ENCODE peak calls at places on chromosome 21, in seven cellular contexts. K is HFF-Myc, Y is fibroblast of lung, E is GM06990, S is pancreas, V is adrenal gland, L is A549. I is an unnamed sample.
A peak's percentile ranks its signal among the peaks of the same experiment; 100 is the strongest.

GRCh38 chr21:36663033-36663855 is 35.7 kb upstream of the SIM2 start:
- DNase-seq in K (no peak), Y (no peak), E (no peak), S (no peak), V (no peak), L (no peak), I (no peak)

GRCh38 chr21:27476696-27477095 is 509.8 kb upstream of the ADAMTS5 start:
- DNase-seq in K (no peak), Y (peak; percentile 11), E (no peak), S (no peak), V (no peak), L (no peak), I (no peak)

GRCh38 chr21:27339902-27340301 is 373.0 kb upstream of the ADAMTS5 start:
- DNase-seq in K (no peak), Y (no peak), E (no peak), S (no peak), V (no peak), L (no peak), I (no peak)

GRCh38 chr21:27475363-27475955 is 508.6 kb upstream of the ADAMTS5 start:
- DNase-seq in K (no peak), Y (peak; percentile 13), E (no peak), S (no peak), V (no peak), L (no peak), I (no peak)

GRCh38 chr21:34924767-34925425 is 124.2 kb downstream of the RUNX1 start:
- DNase-seq in K (no peak), Y (no peak), E (no peak), S (no peak), V (no peak), L (no peak), I (no peak)

GRCh38 chr21:42453301-42454220 is 42.5 kb downstream of the RSPH1 start:
- DNase-seq in K (no peak), Y (no peak), E (no peak), S (no peak), V (no peak), L (no peak), I (peak; percentile 24)

GRCh38 chr21:39874759-39875158 is 7.5 kb downstream of the PCP4 start:
- DNase-seq in K (no peak), Y (no peak), E (no peak), S (no peak), V (no peak), L (no peak), I (no peak)

GRCh38 chr21:42513151-42513984 is at the start of gene SLC37A1:
- DNase-seq in K (no peak), Y (peak; percentile 23), E (peak; percentile 57), S (no peak), V (no peak), L (peak; percentile 6), I (no peak)

GRCh38 chr21:17783816-17784598 is 35.1 kb downstream of the C21orf91 start:
- DNase-seq in K (no peak), Y (no peak), E (peak; percentile 78), S (no peak), V (no peak), L (no peak), I (no peak)

GRCh38 chr21:21165063-21165645 is 166.9 kb downstream of the NCAM2 start:
- DNase-seq in K (peak; percentile 59), Y (peak; percentile 99), E (no peak), S (no peak), V (no peak), L (no peak), I (no peak)
- TF ChIP-seq CTCF in K (no peak), Y (no peak), E (no peak), S (no peak), V (no peak), L (no peak), I (no peak)

GRCh38 chr21:43758132-43758619 is 17.9 kb downstream of the CSTB start:
- DNase-seq in K (no peak), Y (peak; percentile 51), E (no peak), S (no peak), V (no peak), L (no peak), I (no peak)
- H3K4me3 ChIP-seq in K (no peak overlapping the region), Y (no peak overlapping the region), E (no peak overlapping the region), S (no peak overlapping the region), V (no peak overlapping the region), L (no peak overlapping the region), I (no peak overlapping the region)

GRCh38 chr21:43640437-43640836 is 18.9 kb downstream of the HSF2BP start:
- DNase-seq in K (no peak), Y (no peak), E (no peak), S (no peak), V (no peak), L (no peak), I (no peak)
- TF ChIP-seq CTCF in K (no peak), Y (no peak), E (no peak), S (no peak), V (no peak), L (no peak), I (no peak)

DNA sequence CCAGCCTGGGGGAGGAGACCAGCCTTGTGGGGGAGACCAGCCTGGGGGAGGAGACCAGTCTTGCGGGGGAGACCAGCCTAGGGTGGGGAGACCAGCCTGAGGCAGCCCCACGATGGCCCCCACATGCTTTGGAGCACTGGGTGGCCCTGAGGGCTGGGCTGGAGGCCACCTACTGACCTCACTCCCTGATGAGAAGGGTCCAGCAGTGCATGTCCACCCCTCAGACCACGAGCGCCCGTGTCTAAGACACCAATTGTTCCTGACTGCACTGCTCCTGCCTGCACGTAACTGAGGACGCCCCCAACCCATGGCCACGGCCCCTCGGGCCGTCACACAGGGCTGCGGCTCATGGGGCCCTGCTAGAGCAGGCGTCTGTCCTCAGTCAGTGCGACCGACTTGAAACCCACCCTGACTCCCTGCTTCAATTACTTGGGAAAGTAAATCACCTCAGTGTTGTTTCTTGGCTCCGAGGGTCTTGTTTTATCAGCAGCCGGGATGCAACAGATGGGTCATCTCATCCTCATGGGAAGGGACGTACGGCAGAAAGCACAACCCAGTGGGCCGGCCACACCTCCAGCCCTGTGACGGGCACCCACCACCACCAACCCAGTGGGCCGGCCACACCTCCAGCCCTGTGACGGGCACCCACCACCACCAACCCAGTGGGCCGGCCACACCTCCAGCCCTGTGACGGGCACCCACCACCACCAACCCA is at the start of gene SPATC1L:
- DNase-seq in K (no peak), Y (peak; percentile 85), E (peak; percentile 85), S (peak; percentile 64), V (peak; percentile 61), L (no peak), I (peak; percentile 67)
- H3K4me3 ChIP-seq in K (peak within 1 kb of the TSS; percentile 95), Y (peak within 1 kb of the TSS; percentile 83), E (peak within 1 kb of the TSS; percentile 95), S (peak within 1 kb of the TSS; percentile 3), V (no peak within 1 kb of the TSS), L (no peak within 1 kb of the TSS), I (peak within 1 kb of the TSS; percentile 65)

GRCh38 chr21:29105218-29105617 is 25.2 kb upstream of the MAP3K7CL start:
- DNase-seq in K (no peak), Y (peak; percentile 81), E (no peak), S (no peak), V (no peak), L (no peak), I (no peak)

GRCh38 chr21:29102791-29103257 is 27.6 kb upstream of the MAP3K7CL start:
- DNase-seq in K (no peak), Y (peak; percentile 27), E (no peak), S (no peak), V (no peak), L (no peak), I (no peak)

DNA sequence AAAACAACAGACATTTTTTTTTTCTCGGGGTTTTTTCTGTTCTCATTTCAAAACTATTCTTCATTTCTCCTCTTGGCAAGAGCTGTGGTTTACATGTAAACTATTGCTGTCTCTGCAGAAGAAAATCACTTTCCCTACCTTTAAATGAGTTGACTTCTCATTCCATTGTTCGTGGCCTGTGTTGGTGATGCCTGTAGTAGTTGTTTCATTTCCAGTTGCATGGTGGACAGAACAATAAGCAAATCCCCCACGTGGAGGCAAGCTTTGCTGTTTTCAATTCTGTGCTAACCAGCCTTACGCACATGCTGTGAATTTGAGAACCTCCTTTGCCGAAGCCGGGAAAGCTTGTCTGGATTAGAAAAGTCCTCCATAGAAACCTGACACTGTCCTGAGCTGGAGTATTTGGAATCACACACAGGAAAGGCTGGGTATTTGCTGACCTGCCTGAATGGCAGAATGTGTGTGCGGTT is 26.2 kb upstream of the MAP3K7CL start:
- DNase-seq in K (no peak), Y (peak; percentile 47), E (no peak), S (no peak), V (no peak), L (no peak), I (no peak)
- TF ChIP-seq CTCF in K (no peak), Y (no peak), E (no peak), S (no peak), V (no peak), L (no peak), I (no peak)

DNA sequence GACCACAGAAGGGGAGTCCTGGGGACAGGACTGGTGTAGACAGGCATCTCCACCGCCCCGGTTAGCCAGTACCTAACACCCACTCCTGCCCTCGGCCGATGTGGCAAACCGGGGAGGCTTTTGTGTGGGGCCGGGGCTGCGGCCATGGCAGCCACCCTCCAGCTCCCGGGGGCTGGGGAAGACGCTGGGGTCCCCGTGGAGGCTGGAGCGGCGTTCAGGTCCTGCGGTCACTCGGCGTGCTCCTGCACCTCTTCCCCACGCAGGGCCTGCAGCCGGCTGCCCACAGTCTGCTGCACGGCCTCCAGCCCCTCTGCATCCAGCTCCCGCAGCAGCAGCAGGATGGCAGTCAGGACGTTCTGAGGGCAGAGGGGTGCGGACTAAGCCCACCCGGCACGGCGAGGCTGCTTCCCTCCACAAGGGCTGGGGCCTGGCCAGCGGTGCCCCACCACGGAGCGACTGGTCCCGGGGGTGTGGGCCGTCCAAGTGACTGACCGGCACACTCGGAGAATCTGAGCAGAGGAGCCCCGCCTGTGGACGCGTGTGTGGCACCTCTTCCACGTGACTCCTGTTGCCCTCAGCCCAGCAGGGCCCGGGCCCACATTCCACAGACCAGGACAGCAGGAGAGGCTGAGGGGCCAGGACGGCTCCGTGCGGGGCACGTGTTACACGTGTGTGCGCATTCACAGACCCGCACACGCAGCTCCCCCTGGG is 9.1 kb downstream of the CFAP410 start:
- DNase-seq in K (no peak), Y (no peak), E (no peak), S (peak; percentile 80), V (no peak), L (no peak), I (no peak)
- H3K4me3 ChIP-seq in K (no peak overlapping the region), Y (no peak overlapping the region), E (no peak overlapping the region), S (no peak overlapping the region), V (no peak overlapping the region), L (no peak overlapping the region), I (no peak overlapping the region)

DNA sequence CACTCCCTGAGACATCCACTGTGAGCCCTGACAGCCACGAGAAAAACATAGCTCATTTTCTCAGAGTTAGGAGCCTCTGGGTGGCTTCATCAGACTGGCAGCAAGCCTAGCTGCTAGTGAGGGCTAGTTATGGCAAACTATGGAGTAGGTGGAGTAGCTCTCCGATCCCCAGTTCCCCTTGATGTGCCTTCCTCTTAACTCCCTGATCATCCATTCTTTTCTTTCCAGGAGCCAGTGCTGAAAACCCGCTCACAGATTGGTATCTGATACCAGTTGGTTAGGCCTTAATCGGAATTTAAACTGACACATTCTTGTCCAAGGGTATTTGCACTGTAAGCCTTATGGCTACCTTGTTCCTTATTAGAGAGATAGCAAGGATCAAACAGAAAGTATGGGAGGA is 31.4 kb upstream of the PAXBP1 start:
- DNase-seq in K (no peak), Y (no peak), E (no peak), S (no peak), V (no peak), L (no peak), I (no peak)
- TF ChIP-seq CTCF in K (no peak), Y (no peak), E (no peak), S (no peak), V (no peak), L (no peak), I (no peak)